ENCODE peak calls at places on chromosomes 7 and 10, in nine cellular contexts. V is colonic mucosa, O is hepatocyte, N is dorsolateral prefrontal cortex, A is aorta, I is uterus, F is right lobe of liver, Z is SK-N-SH, M is kidney. X is an unnamed sample.

GRCh38 chr7:21355406-21355874 is 72.4 kb upstream of the SP4 start:
- DNase-seq in V (peak), O (no peak), N (no peak), A (no peak), I (no peak), F (no peak), Z (no peak), M (no peak), X (no peak)

GRCh38 chr7:129652914-129653313 is 41.4 kb downstream of the NRF1 start:
- DNase-seq in V (no peak), O (no peak), N (no peak), A (no peak), I (no peak), F (no peak), Z (no peak), M (no peak), X (no peak)

GRCh38 chr10:1612910-1613309 is 124.4 kb downstream of the ADARB2 start:
- DNase-seq in V (no peak), O (no peak), N (no peak), A (no peak), I (no peak), F (no peak), Z (no peak), M (no peak), X (no peak)

GRCh38 chr10:114825513-114826253 is 4.1 kb downstream of the FHIP2A start:
- DNase-seq in V (no peak), O (peak), N (no peak), A (no peak), I (no peak), F (no peak), Z (no peak), M (no peak), X (peak)

GRCh38 chr7:81482600-81483186 is 287.2 kb downstream of the HGF start:
- DNase-seq in V (no peak), O (no peak), N (no peak), A (no peak), I (no peak), F (no peak), Z (peak), M (no peak), X (no peak)

GRCh38 chr7:132055331-132056120 is 499.1 kb upstream of the PODXL start:
- DNase-seq in V (no peak), O (no peak), N (no peak), A (no peak), I (no peak), F (no peak), Z (no peak), M (no peak), X (no peak)

GRCh38 chr10:44197646-44198045 is 187.3 kb downstream of the CXCL12 start:
- DNase-seq in V (no peak), O (no peak), N (no peak), A (no peak), I (no peak), F (no peak), Z (no peak), M (no peak), X (no peak)

GRCh38 chr7:131157530-131158243 is 170.0 kb upstream of the MKLN1 start:
- DNase-seq in V (no peak), O (no peak), N (peak), A (no peak), I (peak), F (no peak), Z (no peak), M (no peak), X (no peak)

GRCh38 chr10:16439294-16439693 is 2.5 kb downstream of the PTER start:
- DNase-seq in V (no peak), O (no peak), N (no peak), A (no peak), I (no peak), F (no peak), Z (no peak), M (no peak), X (no peak)

GRCh38 chr7:46908770-46909169 is 673.1 kb downstream of the TNS3 start:
- DNase-seq in V (no peak), O (no peak), N (no peak), A (no peak), I (no peak), F (no peak), Z (no peak), M (no peak), X (peak)

GRCh38 chr7:74029991-74030415 is 2.0 kb downstream of the ELN start:
- DNase-seq in V (no peak), O (no peak), N (no peak), A (peak), I (no peak), F (no peak), Z (no peak), M (no peak), X (no peak)

GRCh38 chr7:74031403-74032190 is 3.6 kb downstream of the ELN start:
- DNase-seq in V (no peak), O (no peak), N (no peak), A (no peak), I (no peak), F (no peak), Z (no peak), M (no peak), X (no peak)

GRCh38 chr7:74032191-74032490 is 4.2 kb downstream of the ELN start:
- DNase-seq in V (no peak), O (no peak), N (peak), A (peak), I (peak), F (no peak), Z (no peak), M (peak), X (no peak)

GRCh38 chr7:74029094-74029785 is 1.3 kb downstream of the ELN start:
- DNase-seq in V (no peak), O (no peak), N (no peak), A (peak), I (no peak), F (no peak), Z (no peak), M (peak), X (no peak)

DNA sequence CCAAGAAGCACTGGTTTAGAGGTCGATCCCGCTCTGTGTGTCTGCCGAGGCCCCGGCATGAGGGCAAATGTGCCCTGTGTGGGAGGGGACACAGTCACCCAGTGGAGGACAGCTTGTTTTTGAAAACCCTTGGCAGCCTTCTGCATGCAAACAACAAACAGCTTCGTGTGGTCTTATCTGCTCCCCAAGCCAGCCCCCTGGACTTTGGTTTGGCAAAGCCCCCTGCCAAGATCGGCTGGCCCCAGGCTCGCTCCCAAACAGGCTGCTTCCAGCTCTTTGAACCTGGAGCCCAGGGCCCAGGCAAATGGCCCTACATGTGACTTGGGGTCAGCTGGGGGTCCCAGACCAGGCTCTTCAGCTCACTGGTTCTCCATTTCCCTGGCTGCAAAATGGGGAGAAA is 2.9 kb downstream of the ELN start:
- DNase-seq in V (no peak), O (no peak), N (no peak), A (peak), I (no peak), F (no peak), Z (no peak), M (no peak), X (no peak)
- H3K27ac ChIP-seq in V (no peak), O (no peak), N (peak), A (peak), I (peak), F (no peak), Z (peak), M (no peak), X (no peak)

GRCh38 chr10:89534826-89535166 is 598 bp downstream of the SLC16A12 start:
- DNase-seq in V (no peak), O (no peak), N (no peak), A (no peak), I (no peak), F (no peak), Z (no peak), M (no peak), X (no peak)
- H3K4me3 ChIP-seq in V (no peak), O (peak), N (peak), A (no peak), I (no peak), F (peak), Z (peak), M (peak), X (peak)

GRCh38 chr7:823639-824038 is 8.6 kb upstream of the SUN1 start:
- DNase-seq in V (peak), O (no peak), N (no peak), A (no peak), I (no peak), F (no peak), Z (peak), M (peak), X (no peak)
- H3K27ac ChIP-seq in V (peak), O (no peak), N (no peak), A (no peak), I (peak), F (peak), Z (peak), M (peak), X (no peak)

GRCh38 chr10:97771913-97772823 is at the start of gene SFRP5:
- DNase-seq in V (no peak), O (no peak), N (peak), A (no peak), I (no peak), F (no peak), Z (peak), M (peak), X (no peak)

GRCh38 chr10:97768322-97769315 is 3.2 kb downstream of the SFRP5 start:
- DNase-seq in V (no peak), O (no peak), N (no peak), A (no peak), I (no peak), F (no peak), Z (no peak), M (no peak), X (no peak)

GRCh38 chr10:97773096-97773495 is 1.3 kb upstream of the SFRP5 start:
- DNase-seq in V (no peak), O (no peak), N (no peak), A (no peak), I (no peak), F (no peak), Z (no peak), M (no peak), X (no peak)

GRCh38 chr10:97770265-97770664 is 1.5 kb downstream of the SFRP5 start:
- DNase-seq in V (no peak), O (no peak), N (no peak), A (no peak), I (no peak), F (no peak), Z (no peak), M (no peak), X (no peak)

DNA sequence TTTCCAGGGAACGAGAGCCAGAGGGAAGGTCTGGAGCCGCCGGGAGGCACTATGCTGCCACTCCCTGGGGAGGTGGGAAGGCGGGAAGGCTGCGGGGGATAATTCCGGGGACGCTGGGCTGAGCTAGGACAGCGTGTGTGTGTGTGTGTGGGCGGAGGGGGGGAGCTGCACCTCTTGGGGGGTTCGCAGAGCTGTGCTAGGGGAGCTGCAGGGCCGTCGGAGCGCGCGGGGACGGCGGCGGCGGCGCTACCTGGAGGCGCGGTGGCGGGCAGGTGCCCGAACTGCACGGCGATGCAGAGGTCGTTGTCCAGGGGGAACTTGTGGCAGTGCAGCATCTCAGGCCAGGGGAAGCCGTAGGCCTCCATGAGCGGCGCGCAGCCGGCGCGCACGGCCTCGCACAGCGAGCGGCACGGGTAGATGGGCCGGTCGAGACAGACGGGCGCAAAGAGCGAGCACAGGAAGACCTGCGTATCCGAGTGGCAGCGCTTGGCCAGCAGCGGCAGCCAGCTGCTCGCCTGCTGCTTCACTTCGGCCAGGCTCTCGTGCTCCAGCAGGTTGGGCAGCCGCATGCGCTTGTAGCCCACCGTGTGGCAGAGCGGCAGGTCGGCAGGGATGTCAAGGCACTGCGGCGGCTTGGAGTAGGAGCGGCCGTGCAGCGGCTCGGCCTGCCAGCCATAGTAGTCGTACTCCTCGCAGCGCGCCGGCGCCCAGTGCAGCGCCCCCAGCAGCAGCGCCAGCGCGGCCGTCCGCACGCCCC is 566 bp downstream of the SFRP5 start:
- DNase-seq in V (no peak), O (peak), N (peak), A (no peak), I (no peak), F (no peak), Z (peak), M (no peak), X (no peak)
- H3K4me3 ChIP-seq in V (no peak), O (peak), N (peak), A (no peak), I (no peak), F (no peak), Z (peak), M (no peak), X (peak)

GRCh38 chr10:97328646-97329453 is 5.7 kb downstream of the FRAT2 start:
- DNase-seq in V (no peak), O (peak), N (no peak), A (no peak), I (no peak), F (no peak), Z (no peak), M (peak), X (no peak)
- H3K27ac ChIP-seq in V (peak), O (peak), N (no peak), A (no peak), I (no peak), F (peak), Z (no peak), M (no peak), X (no peak)

DNA sequence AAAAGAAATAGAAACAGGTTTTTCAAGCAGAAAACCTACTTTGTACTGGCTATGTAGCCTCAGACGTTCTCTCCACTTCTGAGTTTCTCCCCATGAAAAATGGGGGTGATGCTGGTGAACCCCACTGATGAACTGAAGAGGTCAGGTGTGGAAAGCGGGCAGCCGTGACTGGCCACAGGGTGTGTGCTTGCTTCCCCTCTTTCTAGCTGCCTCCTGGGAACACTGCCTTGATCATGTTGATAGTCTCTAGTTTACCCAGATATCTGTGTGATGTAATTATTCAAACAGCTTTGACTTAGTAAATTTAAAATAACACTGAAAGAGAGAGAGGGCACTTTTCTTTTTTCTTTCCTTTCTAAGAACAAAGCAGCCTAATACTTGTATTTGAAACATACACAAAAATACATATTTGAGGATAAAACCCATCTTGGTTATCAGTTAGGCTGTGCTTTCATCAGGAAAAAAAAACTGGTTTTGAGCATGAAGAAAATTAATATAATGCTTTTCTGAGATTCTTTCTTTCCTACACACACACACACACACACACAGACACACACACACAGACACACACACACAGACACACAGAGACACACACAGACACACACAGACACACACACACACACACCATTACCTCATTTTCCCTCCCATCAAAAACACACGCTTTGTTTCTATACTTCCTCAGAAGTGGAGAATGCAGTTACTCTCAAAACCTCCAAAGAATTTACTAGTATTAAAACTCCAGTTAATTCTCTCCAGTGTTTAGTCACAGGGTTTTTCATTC is 76.7 kb downstream of the MACC1 start:
- DNase-seq in V (no peak), O (no peak), N (no peak), A (no peak), I (no peak), F (no peak), Z (peak), M (no peak), X (no peak)
- H3K4me3 ChIP-seq in V (no peak), O (no peak), N (no peak), A (no peak), I (no peak), F (no peak), Z (no peak), M (no peak), X (no peak)

X was measured in AG04450.